ENCODE peak calls at places on chromosomes 4 and X, in six cellular contexts. M is endodermal cell, C is pancreas, U is suprapubic skin, B is lower lobe of right lung, Q is AG04450. V is an unnamed sample.

GRCh38 chrX:47030339-47030738 is 47.9 kb upstream of the RGN start:
- DNase-seq in M (no peak), C (no peak), U (no peak), B (no peak), Q (peak), V (peak)

GRCh38 chr4:73066928-73067327 is 2.6 kb downstream of the COX18 start:
- DNase-seq in M (no peak), C (no peak), U (no peak), B (no peak), Q (no peak), V (no peak)

GRCh38 chrX:55011294-55011693 is 11.1 kb downstream of the APEX2 start:
- DNase-seq in M (no peak), C (no peak), U (no peak), B (no peak), Q (no peak), V (peak)

GRCh38 chr4:185265942-185266341 is 56.5 kb downstream of the SNX25 start:
- DNase-seq in M (no peak), C (no peak), U (no peak), B (no peak), Q (peak), V (peak)

GRCh38 chrX:93422693-93423092 is 250.7 kb downstream of the NAP1L3 start:
- DNase-seq in M (peak), C (no peak), U (no peak), B (no peak), Q (no peak), V (peak)

GRCh38 chrX:31266172-31267076 is 194.6 kb upstream of the FTHL17 start:
- DNase-seq in M (peak), C (peak), U (peak), B (peak), Q (no peak), V (peak)

GRCh38 chrX:48683411-48683982 is at the start of gene WAS:
- DNase-seq in M (no peak), C (no peak), U (no peak), B (peak), Q (no peak), V (no peak)

GRCh38 chr4:89788243-89789072 is 48.5 kb downstream of the SNCA start:
- DNase-seq in M (no peak), C (no peak), U (no peak), B (no peak), Q (no peak), V (no peak)

GRCh38 chrX:87299563-87300160 is 217.9 kb upstream of the KLHL4 start:
- DNase-seq in M (no peak), C (no peak), U (no peak), B (no peak), Q (no peak), V (peak)

GRCh38 chrX:100673397-100673953 is 29.5 kb downstream of the SRPX2 start:
- DNase-seq in M (no peak), C (no peak), U (no peak), B (no peak), Q (peak), V (no peak)

GRCh38 chrX:139738581-139738980 is 30.6 kb upstream of the MCF2 start:
- DNase-seq in M (no peak), C (no peak), U (no peak), B (no peak), Q (no peak), V (peak)

GRCh38 chrX:68822641-68823410 is 6.0 kb upstream of the EFNB1 start:
- DNase-seq in M (peak), C (no peak), U (no peak), B (no peak), Q (no peak), V (peak)

GRCh38 chr4:77818077-77818666 is 996 bp downstream of the CNOT6L start:
- DNase-seq in M (peak), C (peak), U (peak), B (peak), Q (no peak), V (peak)

GRCh38 chrX:133697656-133698055 is 282.4 kb upstream of the GPC4 start:
- DNase-seq in M (no peak), C (no peak), U (no peak), B (no peak), Q (no peak), V (no peak)

GRCh38 chr4:128333309-128334006 is 45.8 kb upstream of the PGRMC2 start:
- DNase-seq in M (no peak), C (no peak), U (no peak), B (no peak), Q (no peak), V (no peak)

GRCh38 chrX:139801397-139801813 is 93.4 kb upstream of the MCF2 start:
- DNase-seq in M (no peak), C (no peak), U (no peak), B (no peak), Q (no peak), V (no peak)

GRCh38 chrX:51837926-51838325 is 55.5 kb upstream of the MAGED1 start:
- DNase-seq in M (no peak), C (no peak), U (peak), B (no peak), Q (no peak), V (peak)

DNA sequence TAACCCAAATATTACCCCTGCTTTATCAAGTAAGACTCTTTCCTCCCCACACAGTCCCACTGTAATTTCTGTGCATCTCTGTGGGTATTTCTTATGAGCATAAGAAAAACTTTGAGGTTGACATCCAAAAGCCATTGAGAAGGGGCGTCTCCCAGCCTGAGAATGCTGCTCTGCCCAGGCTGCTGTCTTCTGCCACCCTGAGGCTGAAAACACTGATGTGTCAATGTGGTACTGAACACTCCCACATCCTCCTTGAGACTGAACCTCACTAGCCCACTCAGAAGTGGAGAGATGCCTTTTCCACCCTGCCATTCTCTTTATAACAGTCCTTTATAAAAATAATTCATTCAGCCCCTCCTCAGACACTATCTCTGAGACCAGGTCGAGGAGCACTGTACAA is 120.8 kb downstream of the SMIM20 start:
- DNase-seq in M (no peak), C (no peak), U (no peak), B (no peak), Q (no peak), V (no peak)
- TF ChIP-seq CTCF in M (no peak), C (no peak), U (no peak), B (no peak), Q (no peak), V (no peak)

GRCh38 chr4:155853189-155853588 is 12.9 kb downstream of the ASIC5 start:
- DNase-seq in M (no peak), C (no peak), U (no peak), B (no peak), Q (no peak), V (no peak)

GRCh38 chr4:155855897-155856296 is 10.2 kb downstream of the ASIC5 start:
- DNase-seq in M (no peak), C (no peak), U (no peak), B (no peak), Q (no peak), V (no peak)

GRCh38 chr4:155849042-155849441 is 17.0 kb downstream of the ASIC5 start:
- DNase-seq in M (no peak), C (no peak), U (no peak), B (no peak), Q (no peak), V (no peak)

GRCh38 chr4:155854597-155855226 is 11.4 kb downstream of the ASIC5 start:
- DNase-seq in M (no peak), C (no peak), U (no peak), B (no peak), Q (peak), V (peak)
- H3K27ac ChIP-seq in M (no peak), C (no peak), U (no peak), B (no peak), Q (no peak), V (no peak)

DNA sequence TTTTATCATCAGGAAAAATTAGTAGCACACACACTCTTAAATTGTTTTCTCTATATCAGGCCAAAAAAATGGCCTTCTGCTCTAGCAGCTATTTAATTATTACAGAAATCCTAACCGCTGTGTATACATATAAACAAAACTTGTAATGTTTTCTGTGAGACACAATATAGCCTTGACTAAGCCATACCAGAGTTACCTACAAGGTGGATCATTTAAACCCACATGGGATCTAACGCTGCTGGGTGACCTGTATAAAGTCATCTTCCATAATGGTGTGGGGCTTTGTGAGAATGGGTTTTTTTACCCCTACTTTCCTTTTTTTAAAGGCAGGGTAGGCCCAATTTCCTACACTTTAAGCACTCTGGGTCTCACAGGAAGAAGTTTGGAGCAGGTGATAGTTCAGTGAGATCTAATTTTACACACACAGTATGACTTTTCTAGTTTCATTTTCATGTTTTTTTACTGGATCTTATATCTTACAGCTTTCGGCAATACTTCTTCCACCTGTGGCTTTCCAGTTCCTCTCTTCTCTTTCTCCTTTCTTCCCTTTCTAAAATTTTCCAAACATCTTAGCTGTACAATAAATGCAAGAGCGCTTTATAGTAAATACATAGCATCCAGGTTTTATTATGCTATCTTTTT is 66.9 kb upstream of the MMAA start:
- DNase-seq in M (no peak), C (no peak), U (no peak), B (no peak), Q (no peak), V (no peak)
- H3K4me3 ChIP-seq in M (no peak), C (no peak), U (no peak), B (no peak), Q (no peak), V (no peak)

DNA sequence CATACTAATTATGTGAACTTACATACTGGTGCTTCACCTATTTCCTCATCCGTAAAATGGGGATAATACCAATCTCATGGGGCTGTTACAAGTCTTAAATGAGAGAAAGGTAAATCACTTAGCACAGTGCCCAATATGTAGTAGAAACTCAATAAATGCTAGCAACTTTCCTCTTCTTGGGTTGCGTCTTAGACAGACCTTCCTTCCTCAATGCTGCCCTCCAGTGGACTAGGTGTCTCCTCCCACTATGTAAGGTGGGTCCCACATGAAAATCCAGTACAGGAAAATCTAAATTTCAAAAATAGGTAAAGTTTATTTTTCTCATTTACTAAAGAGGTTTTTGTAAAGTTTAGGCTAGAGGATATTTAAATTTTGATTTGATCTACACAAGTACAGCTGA is 20.6 kb downstream of the ZDHHC9 start:
- DNase-seq in M (peak), C (no peak), U (no peak), B (no peak), Q (no peak), V (peak)
- TF ChIP-seq CTCF in M (peak), C (no peak), U (no peak), B (peak), Q (peak), V (peak)

DNA sequence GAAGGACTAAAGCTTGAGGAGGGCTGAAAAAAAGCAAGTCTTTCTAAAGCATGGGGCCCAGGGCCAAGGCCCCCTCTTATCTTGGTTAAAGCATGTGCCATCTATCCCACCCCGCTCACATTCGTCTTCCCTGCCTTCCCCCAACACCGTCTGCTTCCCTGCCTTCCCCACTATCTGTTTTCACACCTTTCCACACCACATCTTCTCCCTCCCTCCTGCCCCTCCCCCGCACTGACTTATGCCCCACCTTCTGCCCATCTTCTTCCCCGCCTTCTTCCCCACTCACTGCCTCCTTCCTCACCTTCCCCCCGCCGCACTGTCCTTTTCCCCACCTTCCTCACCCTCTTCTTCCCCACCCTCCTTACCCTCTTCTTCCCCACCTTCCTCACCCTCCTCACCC is 910 bp upstream of the NAP1L5 start:
- DNase-seq in M (no peak), C (no peak), U (no peak), B (no peak), Q (no peak), V (no peak)
- H3K27ac ChIP-seq in M (no peak), C (no peak), U (no peak), B (no peak), Q (no peak), V (no peak)

GRCh38 chr4:99886146-99886545 is 8.1 kb downstream of the LAMTOR3 start:
- DNase-seq in M (no peak), C (no peak), U (no peak), B (no peak), Q (no peak), V (no peak)

GRCh38 chr4:99887837-99888236 is 6.4 kb downstream of the LAMTOR3 start:
- DNase-seq in M (no peak), C (no peak), U (no peak), B (no peak), Q (no peak), V (no peak)

GRCh38 chr4:99885063-99885664 is 9.1 kb downstream of the LAMTOR3 start:
- DNase-seq in M (peak), C (no peak), U (no peak), B (no peak), Q (no peak), V (peak)

GRCh38 chr4:99885687-99886086 is 8.5 kb downstream of the LAMTOR3 start:
- DNase-seq in M (no peak), C (no peak), U (no peak), B (no peak), Q (no peak), V (no peak)
- H3K4me3 ChIP-seq in M (no peak), C (no peak), U (no peak), B (no peak), Q (no peak), V (no peak)

GRCh38 chr4:168674869-168675268 is 178.0 kb downstream of the PALLD start:
- DNase-seq in M (no peak), C (no peak), U (no peak), B (no peak), Q (no peak), V (no peak)
- TF ChIP-seq CTCF in M (no peak), C (no peak), U (no peak), B (no peak), Q (peak), V (no peak)

GRCh38 chr4:2263701-2264321 is 1.9 kb upstream of the MXD4 start:
- DNase-seq in M (no peak), C (peak), U (no peak), B (peak), Q (no peak), V (no peak)
- H3K27ac ChIP-seq in M (no peak), C (no peak), U (no peak), B (no peak), Q (no peak), V (no peak)

V was measured in A673.